ENCODE peak calls at places on chromosome 5, in ten cellular contexts. E, Q, G, B, C, T, X, M, R and P are unnamed samples.

GRCh38 chr5:54889826-54890225 is 95.6 kb downstream of the ESM1 start:
- DNase-seq in E (no peak), Q (peak), G (no peak), B (no peak), C (no peak), T (no peak), X (peak), M (no peak), R (peak), P (no peak)

GRCh38 chr5:75933489-75933888 is 149.7 kb upstream of the SV2C start:
- DNase-seq in E (no peak), Q (no peak), G (no peak), B (no peak), C (peak), T (no peak), X (no peak), M (no peak), R (no peak), P (no peak)

GRCh38 chr5:10009802-10010201 is 239.9 kb downstream of the ATPSCKMT start:
- DNase-seq in E (no peak), Q (peak), G (no peak), B (no peak), C (no peak), T (no peak), X (peak), M (no peak), R (peak), P (no peak)

GRCh38 chr5:133227082-133227481 is 175.3 kb downstream of the HSPA4 start:
- DNase-seq in E (no peak), Q (no peak), G (no peak), B (no peak), C (no peak), T (no peak), X (no peak), M (no peak), R (no peak), P (no peak)

GRCh38 chr5:124289122-124289521 is 457.3 kb downstream of the ZNF608 start:
- DNase-seq in E (no peak), Q (no peak), G (no peak), B (peak), C (no peak), T (peak), X (no peak), M (no peak), R (no peak), P (no peak)

GRCh38 chr5:80959768-80960442 is at the start of gene RASGRF2:
- DNase-seq in E (peak), Q (peak), G (no peak), B (peak), C (peak), T (peak), X (no peak), M (peak), R (peak), P (peak)

GRCh38 chr5:1921711-1922110 is 39.0 kb upstream of the IRX4 start:
- DNase-seq in E (no peak), Q (no peak), G (no peak), B (no peak), C (no peak), T (no peak), X (no peak), M (no peak), R (no peak), P (no peak)

GRCh38 chr5:21919417-21920022 is 933.6 kb downstream of the CDH12 start:
- DNase-seq in E (no peak), Q (peak), G (peak), B (peak), C (no peak), T (peak), X (peak), M (no peak), R (peak), P (no peak)

GRCh38 chr5:73482383-73483193 is 15.7 kb upstream of the BTF3 start:
- DNase-seq in E (no peak), Q (peak), G (no peak), B (no peak), C (no peak), T (no peak), X (peak), M (no peak), R (peak), P (no peak)

GRCh38 chr5:38672059-38672791 is 115.8 kb upstream of the LIFR start:
- DNase-seq in E (no peak), Q (peak), G (no peak), B (no peak), C (no peak), T (no peak), X (peak), M (no peak), R (peak), P (no peak)

GRCh38 chr5:38468202-38468656 is 88.2 kb downstream of the LIFR start:
- DNase-seq in E (no peak), Q (peak), G (no peak), B (no peak), C (peak), T (no peak), X (peak), M (no peak), R (peak), P (no peak)

GRCh38 chr5:55421074-55421529 is 113.3 kb downstream of the MTREX start:
- DNase-seq in E (no peak), Q (peak), G (peak), B (no peak), C (no peak), T (no peak), X (peak), M (no peak), R (peak), P (peak)

GRCh38 chr5:66606713-66607112 is 10.5 kb downstream of the MAST4 start:
- DNase-seq in E (no peak), Q (no peak), G (no peak), B (no peak), C (no peak), T (no peak), X (no peak), M (no peak), R (no peak), P (no peak)

GRCh38 chr5:139653616-139654015 is 5.5 kb downstream of the CXXC5 start:
- DNase-seq in E (no peak), Q (no peak), G (peak), B (no peak), C (no peak), T (peak), X (no peak), M (no peak), R (no peak), P (no peak)

GRCh38 chr5:147858520-147858919 is 20.0 kb upstream of the SCGB3A2 start:
- DNase-seq in E (no peak), Q (no peak), G (no peak), B (no peak), C (no peak), T (no peak), X (no peak), M (no peak), R (no peak), P (no peak)

GRCh38 chr5:81852277-81853004 is 101.5 kb upstream of the SSBP2 start:
- DNase-seq in E (peak), Q (peak), G (peak), B (no peak), C (peak), T (peak), X (no peak), M (no peak), R (peak), P (peak)

GRCh38 chr5:125257057-125257970 is 510.9 kb upstream of the ZNF608 start:
- DNase-seq in E (no peak), Q (peak), G (no peak), B (peak), C (no peak), T (peak), X (no peak), M (no peak), R (peak), P (no peak)

GRCh38 chr5:65762234-65762633 is 40.2 kb downstream of the NLN start:
- DNase-seq in E (no peak), Q (peak), G (no peak), B (no peak), C (no peak), T (no peak), X (peak), M (no peak), R (no peak), P (no peak)

GRCh38 chr5:124948062-124948753 is 201.8 kb upstream of the ZNF608 start:
- DNase-seq in E (no peak), Q (no peak), G (no peak), B (no peak), C (no peak), T (peak), X (peak), M (no peak), R (no peak), P (no peak)

GRCh38 chr5:139138790-139139189 is 59.4 kb downstream of the SIL1 start:
- DNase-seq in E (no peak), Q (peak), G (peak), B (peak), C (peak), T (no peak), X (peak), M (no peak), R (peak), P (no peak)

GRCh38 chr5:167261309-167262100 is 1029.9 kb upstream of the WWC1 start:
- DNase-seq in E (no peak), Q (no peak), G (peak), B (no peak), C (no peak), T (no peak), X (no peak), M (no peak), R (no peak), P (no peak)